ENCODE peak calls at places on chromosomes 16 and 17, in eight cellular contexts. G is kidney glomerular epithelial cell; T is IMR-90; Q is iPS DF 6.9; F is stimulated activated CD4-positive, alpha-beta T cell treated with anti-CD3 and anti-CD28 coated beads, Interleukin-4, amount 100 ng/mL, for 24 hours; J is B cell; R is astrocyte; I is germinal center. Y is an unnamed sample.

GRCh38 chr17:74704536-74704935 is 8.2 kb downstream of the CD300LF start:
- DNase-seq in G (no peak), R (no peak), J (no peak), I (no peak), Q (no peak), F (no peak), T (no peak), Y (no peak)

GRCh38 chr17:74243013-74243755 is 29.8 kb downstream of the TTYH2 start:
- DNase-seq in G (no peak), R (no peak), Q (no peak), J (no peak), F (no peak), I (no peak), T (no peak), Y (no peak)

GRCh38 chr16:50627419-50627818 is 53.7 kb downstream of the SNX20 start:
- DNase-seq in R (peak; percentile 16), T (no peak), J (peak; percentile 58), F (peak; percentile 34), I (no peak), G (peak; percentile 7), Q (no peak), Y (peak; percentile 67)

GRCh38 chr16:22257440-22257839 is 39.8 kb upstream of the POLR3E start:
- DNase-seq in G (no peak), T (no peak), F (no peak), I (no peak), Q (no peak), J (no peak), R (no peak), Y (no peak)

GRCh38 chr17:2755941-2756724 is 6.7 kb upstream of the CCDC92B start:
- DNase-seq in T (no peak), J (no peak), Q (no peak), G (no peak), I (no peak), R (no peak), F (no peak), Y (no peak)

GRCh38 chr17:8875957-8876356 is 8.5 kb upstream of the PIK3R6 start:
- DNase-seq in F (no peak), G (no peak), I (no peak), T (peak; percentile 21), R (peak; percentile 40), J (no peak), Q (no peak), Y (no peak)

GRCh38 chr17:45370949-45371413 is 54.2 kb upstream of the MAP3K14 start:
- DNase-seq in I (no peak), T (peak; percentile 50), R (no peak), F (no peak), G (no peak), Q (no peak), J (no peak), Y (peak; percentile 30)

GRCh38 chr16:4319454-4319853 is 3.6 kb downstream of the GLIS2 start:
- DNase-seq in J (peak; percentile 62), G (no peak), I (no peak), T (no peak), F (peak; percentile 59), Q (no peak), R (no peak), Y (peak; percentile 86)

GRCh38 chr16:505479-506245 is 21.9 kb upstream of the CAPN15 start:
- DNase-seq in G (no peak), T (no peak), Q (no peak), R (no peak), F (no peak), J (no peak), I (no peak), Y (no peak)

GRCh38 chr17:49851387-49852291 is 3.8 kb upstream of the TAC4 start:
- DNase-seq in I (peak; percentile 31), T (peak; percentile 59), G (peak; percentile 10), F (peak; percentile 77), Q (no peak), R (peak; percentile 55), J (peak; percentile 50), Y (peak; percentile 86)

GRCh38 chr17:67218385-67218950 is 26.5 kb downstream of the HELZ start:
- DNase-seq in J (no peak), F (no peak), I (no peak), R (peak; percentile 57), Q (no peak), G (peak; percentile 13), T (peak; percentile 78), Y (no peak)

GRCh38 chr17:72434581-72434980 is 313.8 kb downstream of the SOX9 start:
- DNase-seq in F (no peak), I (no peak), R (no peak), G (no peak), J (no peak), Q (no peak), T (no peak), Y (no peak)

GRCh38 chr16:48444574-48444973 is 59.4 kb upstream of the SIAH1 start:
- DNase-seq in Q (no peak), R (peak; percentile 91), F (no peak), T (peak; percentile 94), J (no peak), G (peak; percentile 81), I (no peak), Y (no peak)

GRCh38 chr16:77585379-77585778 is 136.9 kb upstream of the NUDT7 start:
- DNase-seq in T (peak; percentile 41), G (no peak), J (no peak), Q (no peak), F (no peak), I (no peak), R (peak; percentile 92), Y (no peak)

GRCh38 chr17:31130286-31131224 is 35.8 kb downstream of the NF1 start:
- DNase-seq in F (no peak), R (no peak), I (no peak), T (no peak), G (no peak), Q (no peak), J (no peak), Y (no peak)

GRCh38 chr16:58832496-58832895 is 98.4 kb upstream of the GOT2 start:
- DNase-seq in G (no peak), J (no peak), R (no peak), I (no peak), Q (no peak), T (no peak), F (no peak), Y (no peak)

GRCh38 chr16:89202422-89203215 is 2.3 kb upstream of the SLC22A31 start:
- DNase-seq in J (peak; percentile 32), Q (no peak), F (no peak), G (no peak), R (no peak), T (no peak), I (no peak), Y (no peak)

GRCh38 chr17:15649861-15650391 is 30.4 kb upstream of the FBXW10B start:
- DNase-seq in I (no peak), F (no peak), J (no peak), R (peak; percentile 47), T (peak; percentile 55), Q (no peak), G (no peak), Y (no peak)

GRCh38 chr17:74547736-74548135 is 1.8 kb upstream of the CD300C start:
- DNase-seq in J (no peak), R (no peak), I (no peak), G (no peak), F (no peak), Q (no peak), T (no peak), Y (no peak)

GRCh38 chr17:73017653-73018052 is 74.8 kb downstream of the SLC39A11 start:
- DNase-seq in F (no peak), T (peak; percentile 86), R (peak; percentile 71), Q (no peak), G (peak; percentile 34), I (no peak), J (no peak), Y (no peak)

GRCh38 chr17:75854111-75854748 is 905 bp downstream of the WBP2 start:
- DNase-seq in I (no peak), T (peak; percentile 57), F (no peak), G (peak; percentile 46), R (peak; percentile 58), J (no peak), Q (no peak), Y (no peak)